ENCODE peak calls at places on chromosomes 11 and 22, in five cellular contexts. One of them, this sample, is unnamed.

GRCh38 chr11:118911880-118912741 is 13.6 kb downstream of the BCL9L start:
- DNase-seq in sigmoid colon: peak
- DNase-seq in A549: no peak
- DNase-seq in tibial nerve: peak
- DNase-seq in AG10803: peak
- DNase-seq in this sample: peak

GRCh38 chr11:47466201-47466600 is 17.3 kb upstream of the RAPSN start:
- DNase-seq in sigmoid colon: no peak
- DNase-seq in A549: no peak
- DNase-seq in tibial nerve: no peak
- DNase-seq in AG10803: peak
- DNase-seq in this sample: peak

GRCh38 chr11:126545057-126545555 is 189.6 kb downstream of the ST3GAL4 start:
- DNase-seq in sigmoid colon: no peak
- DNase-seq in A549: no peak
- DNase-seq in tibial nerve: no peak
- DNase-seq in AG10803: no peak
- DNase-seq in this sample: no peak

GRCh38 chr11:118878187-118878586 is 5.5 kb upstream of the CXCR5 start:
- DNase-seq in sigmoid colon: no peak
- DNase-seq in A549: no peak
- DNase-seq in tibial nerve: no peak
- DNase-seq in AG10803: no peak
- DNase-seq in this sample: no peak

GRCh38 chr11:16782226-16782919 is 43.9 kb downstream of the C11orf58 start:
- DNase-seq in sigmoid colon: peak
- DNase-seq in A549: no peak
- DNase-seq in tibial nerve: no peak
- DNase-seq in AG10803: no peak
- DNase-seq in this sample: no peak

GRCh38 chr22:46328066-46328465 is 7.4 kb upstream of the TRMU start:
- DNase-seq in sigmoid colon: no peak
- DNase-seq in A549: no peak
- DNase-seq in tibial nerve: no peak
- DNase-seq in AG10803: no peak
- DNase-seq in this sample: no peak

GRCh38 chr22:46180370-46181137 is 30.2 kb downstream of the PPARA start:
- DNase-seq in sigmoid colon: no peak
- DNase-seq in A549: no peak
- DNase-seq in tibial nerve: no peak
- DNase-seq in AG10803: no peak
- DNase-seq in this sample: peak

GRCh38 chr11:128086794-128087193 is 500.6 kb downstream of the ETS1 start:
- DNase-seq in sigmoid colon: no peak
- DNase-seq in A549: no peak
- DNase-seq in tibial nerve: no peak
- DNase-seq in AG10803: no peak
- DNase-seq in this sample: no peak

GRCh38 chr11:86802601-86803051 is 2.3 kb downstream of the PRSS23 start:
- DNase-seq in sigmoid colon: no peak
- DNase-seq in A549: peak
- DNase-seq in tibial nerve: no peak
- DNase-seq in AG10803: peak
- DNase-seq in this sample: peak

GRCh38 chr11:1157645-1158591 is at the start of gene MUC5AC:
- DNase-seq in sigmoid colon: no peak
- DNase-seq in A549: no peak
- DNase-seq in tibial nerve: no peak
- DNase-seq in AG10803: no peak
- DNase-seq in this sample: no peak

GRCh38 chr11:129538323-129538722 is 162.7 kb downstream of the BARX2 start:
- DNase-seq in sigmoid colon: no peak
- DNase-seq in A549: no peak
- DNase-seq in tibial nerve: no peak
- DNase-seq in AG10803: no peak
- DNase-seq in this sample: no peak

GRCh38 chr22:20803696-20804324 is 29.9 kb downstream of the SERPIND1 start:
- DNase-seq in sigmoid colon: no peak
- DNase-seq in A549: peak
- DNase-seq in tibial nerve: no peak
- DNase-seq in AG10803: peak
- DNase-seq in this sample: peak

GRCh38 chr11:64053699-64054098 is 18.0 kb downstream of the FLRT1 start:
- DNase-seq in sigmoid colon: no peak
- DNase-seq in A549: no peak
- DNase-seq in tibial nerve: no peak
- DNase-seq in AG10803: no peak
- DNase-seq in this sample: no peak

GRCh38 chr11:119091966-119092879 is 7.5 kb downstream of the HMBS start:
- DNase-seq in sigmoid colon: no peak
- DNase-seq in A549: no peak
- DNase-seq in tibial nerve: no peak
- DNase-seq in AG10803: no peak
- DNase-seq in this sample: no peak

GRCh38 chr11:2778630-2779498 is 79.1 kb upstream of the KCNQ1OT1 start:
- DNase-seq in sigmoid colon: peak
- DNase-seq in A549: peak
- DNase-seq in tibial nerve: peak
- DNase-seq in AG10803: peak
- DNase-seq in this sample: peak

GRCh38 chr22:25235547-25236290 is 16.3 kb downstream of the CRYBB2 start:
- DNase-seq in sigmoid colon: no peak
- DNase-seq in A549: peak
- DNase-seq in tibial nerve: no peak
- DNase-seq in AG10803: peak
- DNase-seq in this sample: peak

GRCh38 chr11:116540645-116541044 is 232.1 kb downstream of the BUD13 start:
- DNase-seq in sigmoid colon: peak
- DNase-seq in A549: no peak
- DNase-seq in tibial nerve: no peak
- DNase-seq in AG10803: no peak
- DNase-seq in this sample: no peak

GRCh38 chr11:69490516-69490915 is 9.1 kb downstream of the LINC01488 start:
- DNase-seq in sigmoid colon: no peak
- DNase-seq in A549: no peak
- DNase-seq in tibial nerve: no peak
- DNase-seq in AG10803: no peak
- DNase-seq in this sample: no peak

GRCh38 chr11:84103096-84103495 is 816.9 kb upstream of the CCDC90B start:
- DNase-seq in sigmoid colon: no peak
- DNase-seq in A549: no peak
- DNase-seq in tibial nerve: no peak
- DNase-seq in AG10803: no peak
- DNase-seq in this sample: no peak

GRCh38 chr11:12220305-12220704 is 109.9 kb downstream of the MICAL2 start:
- DNase-seq in sigmoid colon: peak
- DNase-seq in A549: no peak
- DNase-seq in tibial nerve: peak
- DNase-seq in AG10803: no peak
- DNase-seq in this sample: peak

GRCh38 chr11:6323291-6323905 is 3.1 kb upstream of the CAVIN3 start:
- DNase-seq in sigmoid colon: no peak
- DNase-seq in A549: no peak
- DNase-seq in tibial nerve: no peak
- DNase-seq in AG10803: no peak
- DNase-seq in this sample: no peak

GRCh38 chr11:68314886-68315580 is 2.6 kb downstream of the LRP5 start:
- DNase-seq in sigmoid colon: no peak
- DNase-seq in A549: no peak
- DNase-seq in tibial nerve: no peak
- DNase-seq in AG10803: peak
- DNase-seq in this sample: no peak

GRCh38 chr11:68313574-68314202 is 1.3 kb downstream of the LRP5 start:
- DNase-seq in sigmoid colon: no peak
- DNase-seq in A549: no peak
- DNase-seq in tibial nerve: no peak
- DNase-seq in AG10803: peak
- DNase-seq in this sample: no peak

GRCh38 chr11:68317147-68317785 is 4.9 kb downstream of the LRP5 start:
- DNase-seq in sigmoid colon: no peak
- DNase-seq in A549: no peak
- DNase-seq in tibial nerve: no peak
- DNase-seq in AG10803: no peak
- DNase-seq in this sample: no peak

GRCh38 chr11:68314203-68314885 is 2.0 kb downstream of the LRP5 start:
- DNase-seq in sigmoid colon: no peak
- DNase-seq in A549: no peak
- DNase-seq in tibial nerve: no peak
- DNase-seq in AG10803: no peak
- DNase-seq in this sample: no peak

GRCh38 chr11:68315581-68315920 is 3.2 kb downstream of the LRP5 start:
- DNase-seq in sigmoid colon: no peak
- DNase-seq in A549: no peak
- DNase-seq in tibial nerve: no peak
- DNase-seq in AG10803: no peak
- DNase-seq in this sample: no peak
- H3K4me3 ChIP-seq in sigmoid colon: peak
- H3K4me3 ChIP-seq in A549: no peak
- H3K4me3 ChIP-seq in tibial nerve: no peak
- H3K4me3 ChIP-seq in AG10803: no peak
- H3K4me3 ChIP-seq in this sample: no peak

GRCh38 chr22:19120829-19121630 is 1.2 kb downstream of the DGCR2 start:
- DNase-seq in sigmoid colon: no peak
- DNase-seq in A549: peak
- DNase-seq in tibial nerve: no peak
- DNase-seq in AG10803: peak
- DNase-seq in this sample: peak
- TF ChIP-seq CTCF in sigmoid colon: no peak
- TF ChIP-seq CTCF in A549: no peak
- TF ChIP-seq CTCF in tibial nerve: no peak
- TF ChIP-seq CTCF in AG10803: no peak
- TF ChIP-seq CTCF in this sample: no peak

GRCh38 chr22:39471421-39472141 is 14.8 kb downstream of the MGAT3 start:
- DNase-seq in sigmoid colon: no peak
- DNase-seq in A549: no peak
- DNase-seq in tibial nerve: no peak
- DNase-seq in AG10803: peak
- DNase-seq in this sample: peak

GRCh38 chr22:39470462-39471335 is 13.9 kb downstream of the MGAT3 start:
- DNase-seq in sigmoid colon: no peak
- DNase-seq in A549: no peak
- DNase-seq in tibial nerve: no peak
- DNase-seq in AG10803: no peak
- DNase-seq in this sample: no peak

GRCh38 chr22:39468487-39469325 is 11.9 kb downstream of the MGAT3 start:
- DNase-seq in sigmoid colon: no peak
- DNase-seq in A549: no peak
- DNase-seq in tibial nerve: no peak
- DNase-seq in AG10803: no peak
- DNase-seq in this sample: no peak

GRCh38 chr22:39469326-39469680 is 12.5 kb downstream of the MGAT3 start:
- DNase-seq in sigmoid colon: no peak
- DNase-seq in A549: no peak
- DNase-seq in tibial nerve: no peak
- DNase-seq in AG10803: no peak
- DNase-seq in this sample: no peak

GRCh38 chr22:39469681-39470461 is 13.1 kb downstream of the MGAT3 start:
- DNase-seq in sigmoid colon: no peak
- DNase-seq in A549: no peak
- DNase-seq in tibial nerve: no peak
- DNase-seq in AG10803: no peak
- DNase-seq in this sample: no peak
- H3K4me3 ChIP-seq in sigmoid colon: no peak
- H3K4me3 ChIP-seq in A549: no peak
- H3K4me3 ChIP-seq in tibial nerve: no peak
- H3K4me3 ChIP-seq in AG10803: no peak
- H3K4me3 ChIP-seq in this sample: no peak

DNA sequence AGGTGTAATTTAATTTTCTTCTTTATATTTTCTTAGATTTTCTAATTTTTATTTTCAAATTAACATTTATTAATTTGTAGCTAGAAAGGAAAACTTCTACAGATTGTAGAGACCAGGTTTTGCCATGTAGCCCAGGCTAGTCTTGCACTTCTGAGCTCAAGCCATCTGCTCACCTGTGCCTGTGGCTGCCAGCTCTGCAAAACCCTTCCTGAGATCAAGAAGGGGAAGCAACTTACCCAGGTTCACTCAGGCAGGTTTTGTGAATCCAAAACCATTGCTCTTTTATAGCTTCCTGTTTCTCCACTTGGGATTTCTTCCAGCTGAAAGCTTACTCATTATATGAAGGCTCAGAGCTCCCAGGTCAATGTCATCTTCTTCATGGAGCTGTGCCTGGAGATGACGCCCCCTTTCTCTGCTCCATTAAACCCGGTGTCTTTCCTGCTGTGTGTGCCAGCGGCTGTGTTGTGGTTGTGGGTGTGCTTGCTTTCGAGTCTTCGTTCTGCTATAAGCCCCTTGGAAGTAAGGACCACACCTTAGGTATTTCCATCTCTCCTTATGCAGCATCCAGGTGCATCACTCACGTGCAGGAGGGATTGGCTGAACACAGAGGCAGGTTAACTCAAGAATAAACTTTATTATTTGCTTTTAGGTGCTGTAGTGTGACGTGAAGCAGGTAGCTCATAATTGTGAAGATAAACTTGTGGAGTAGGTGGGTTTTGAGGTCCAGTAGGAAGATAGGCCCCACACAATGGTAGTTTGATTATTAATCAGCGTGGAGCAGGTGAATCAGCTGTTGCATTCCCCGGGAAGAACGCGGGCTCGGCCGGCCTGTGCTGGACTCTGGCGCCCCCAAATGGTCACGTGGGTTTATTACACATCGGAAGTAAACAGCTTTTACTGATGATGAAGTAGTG is 42.2 kb upstream of the INCENP start:
- DNase-seq in sigmoid colon: peak
- DNase-seq in A549: peak
- DNase-seq in tibial nerve: peak
- DNase-seq in AG10803: peak
- DNase-seq in this sample: peak
- TF ChIP-seq CTCF in sigmoid colon: peak
- TF ChIP-seq CTCF in A549: peak
- TF ChIP-seq CTCF in tibial nerve: peak
- TF ChIP-seq CTCF in AG10803: peak
- TF ChIP-seq CTCF in this sample: peak

GRCh38 chr11:124900464-124900863 is 2.8 kb upstream of the ROBO4 start:
- DNase-seq in sigmoid colon: peak
- DNase-seq in A549: peak
- DNase-seq in tibial nerve: no peak
- DNase-seq in AG10803: peak
- DNase-seq in this sample: peak
- H3K4me3 ChIP-seq in sigmoid colon: no peak
- H3K4me3 ChIP-seq in A549: no peak
- H3K4me3 ChIP-seq in tibial nerve: no peak
- H3K4me3 ChIP-seq in AG10803: no peak
- H3K4me3 ChIP-seq in this sample: no peak

DNA sequence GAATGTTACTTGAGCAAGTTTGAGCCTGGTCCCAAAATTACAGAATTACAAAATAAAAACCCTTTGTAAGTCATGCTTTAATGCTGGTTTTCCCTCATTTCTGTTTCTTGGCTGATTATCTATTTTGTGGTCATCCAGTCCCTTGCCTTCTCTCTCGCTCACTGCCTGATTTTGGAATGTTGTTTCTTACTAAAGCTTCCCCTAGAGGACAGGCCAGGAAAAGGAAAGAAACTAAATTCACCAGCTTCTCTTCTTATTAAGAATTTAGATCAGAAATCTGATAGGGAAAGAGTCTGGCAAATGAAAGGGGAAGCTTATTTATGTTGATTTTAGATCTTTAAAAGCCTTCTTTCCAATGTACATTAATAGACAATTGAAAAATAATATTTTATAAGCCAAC is 16.6 kb upstream of the BDNF start:
- DNase-seq in sigmoid colon: no peak
- DNase-seq in A549: no peak
- DNase-seq in tibial nerve: no peak
- DNase-seq in AG10803: peak
- DNase-seq in this sample: peak
- TF ChIP-seq CTCF in sigmoid colon: no peak
- TF ChIP-seq CTCF in A549: no peak
- TF ChIP-seq CTCF in tibial nerve: no peak
- TF ChIP-seq CTCF in AG10803: peak
- TF ChIP-seq CTCF in this sample: no peak